ENCODE peak calls at places on chromosomes 6 and 20, in four cellular contexts. One of them, this sample, is unnamed.

GRCh38 chr6:22082278-22082677 is 214.6 kb downstream of the PRL start:
- DNase-seq in adrenal gland: peak; percentile 70
- DNase-seq in stimulated activated CD4-positive, alpha-beta T cell treated with anti-CD3 and anti-CD28 coated beads, Interleukin-12 subunit alpha, Interleukin-12 subunit beta, amount 100 ng/mL, for 4 hours: no peak
- DNase-seq in anterior cingulate cortex: no peak
- DNase-seq in this sample: no peak

GRCh38 chr6:41682497-41682961 is 44.3 kb downstream of the MDFI start:
- DNase-seq in stimulated activated CD4-positive, alpha-beta T cell treated with anti-CD3 and anti-CD28 coated beads, Interleukin-12 subunit alpha, Interleukin-12 subunit beta, amount 100 ng/mL, for 4 hours: peak; percentile 15
- DNase-seq in adrenal gland: peak; percentile 65
- DNase-seq in anterior cingulate cortex: no peak
- DNase-seq in this sample: no peak

GRCh38 chr6:1255646-1256365 is 56.1 kb upstream of the FOXQ1 start:
- DNase-seq in anterior cingulate cortex: no peak
- DNase-seq in stimulated activated CD4-positive, alpha-beta T cell treated with anti-CD3 and anti-CD28 coated beads, Interleukin-12 subunit alpha, Interleukin-12 subunit beta, amount 100 ng/mL, for 4 hours: no peak
- DNase-seq in adrenal gland: no peak
- DNase-seq in this sample: no peak

GRCh38 chr20:50992336-50992732 is 30.6 kb downstream of the KCNG1 start:
- DNase-seq in adrenal gland: no peak
- DNase-seq in stimulated activated CD4-positive, alpha-beta T cell treated with anti-CD3 and anti-CD28 coated beads, Interleukin-12 subunit alpha, Interleukin-12 subunit beta, amount 100 ng/mL, for 4 hours: no peak
- DNase-seq in anterior cingulate cortex: no peak
- DNase-seq in this sample: no peak

GRCh38 chr6:132300323-132300949 is 100.8 kb downstream of the MOXD1 start:
- DNase-seq in adrenal gland: peak; percentile 67
- DNase-seq in anterior cingulate cortex: no peak
- DNase-seq in stimulated activated CD4-positive, alpha-beta T cell treated with anti-CD3 and anti-CD28 coated beads, Interleukin-12 subunit alpha, Interleukin-12 subunit beta, amount 100 ng/mL, for 4 hours: no peak
- DNase-seq in this sample: no peak

GRCh38 chr6:1482381-1483166 is 93.2 kb downstream of the FOXF2 start:
- DNase-seq in stimulated activated CD4-positive, alpha-beta T cell treated with anti-CD3 and anti-CD28 coated beads, Interleukin-12 subunit alpha, Interleukin-12 subunit beta, amount 100 ng/mL, for 4 hours: no peak
- DNase-seq in adrenal gland: no peak
- DNase-seq in anterior cingulate cortex: no peak
- DNase-seq in this sample: peak; percentile 30

GRCh38 chr6:11615214-11615602 is 77.7 kb downstream of the TMEM170B start:
- DNase-seq in anterior cingulate cortex: no peak
- DNase-seq in stimulated activated CD4-positive, alpha-beta T cell treated with anti-CD3 and anti-CD28 coated beads, Interleukin-12 subunit alpha, Interleukin-12 subunit beta, amount 100 ng/mL, for 4 hours: no peak
- DNase-seq in adrenal gland: no peak
- DNase-seq in this sample: no peak

GRCh38 chr6:159042003-159042823 is 2.6 kb downstream of the TAGAP start:
- DNase-seq in anterior cingulate cortex: peak; percentile 34
- DNase-seq in adrenal gland: peak; percentile 77
- DNase-seq in stimulated activated CD4-positive, alpha-beta T cell treated with anti-CD3 and anti-CD28 coated beads, Interleukin-12 subunit alpha, Interleukin-12 subunit beta, amount 100 ng/mL, for 4 hours: peak; percentile 53
- DNase-seq in this sample: no peak

GRCh38 chr6:37459981-37460800 is 27.2 kb downstream of the CMTR1 start:
- DNase-seq in anterior cingulate cortex: no peak
- DNase-seq in adrenal gland: no peak
- DNase-seq in stimulated activated CD4-positive, alpha-beta T cell treated with anti-CD3 and anti-CD28 coated beads, Interleukin-12 subunit alpha, Interleukin-12 subunit beta, amount 100 ng/mL, for 4 hours: no peak
- DNase-seq in this sample: no peak

GRCh38 chr6:114718716-114719270 is 376.0 kb upstream of the HS3ST5 start:
- DNase-seq in anterior cingulate cortex: no peak
- DNase-seq in stimulated activated CD4-positive, alpha-beta T cell treated with anti-CD3 and anti-CD28 coated beads, Interleukin-12 subunit alpha, Interleukin-12 subunit beta, amount 100 ng/mL, for 4 hours: no peak
- DNase-seq in adrenal gland: no peak
- DNase-seq in this sample: no peak

GRCh38 chr6:41942045-41942851 is 640 bp upstream of the CCND3 start:
- DNase-seq in anterior cingulate cortex: no peak
- DNase-seq in adrenal gland: no peak
- DNase-seq in stimulated activated CD4-positive, alpha-beta T cell treated with anti-CD3 and anti-CD28 coated beads, Interleukin-12 subunit alpha, Interleukin-12 subunit beta, amount 100 ng/mL, for 4 hours: no peak
- DNase-seq in this sample: no peak

GRCh38 chr6:163404825-163405265 is 9.7 kb upstream of the QKI start:
- DNase-seq in adrenal gland: peak; percentile 73
- DNase-seq in anterior cingulate cortex: no peak
- DNase-seq in stimulated activated CD4-positive, alpha-beta T cell treated with anti-CD3 and anti-CD28 coated beads, Interleukin-12 subunit alpha, Interleukin-12 subunit beta, amount 100 ng/mL, for 4 hours: no peak
- DNase-seq in this sample: no peak

GRCh38 chr20:10565191-10565921 is 108.4 kb downstream of the JAG1 start:
- DNase-seq in adrenal gland: peak; percentile 21
- DNase-seq in anterior cingulate cortex: no peak
- DNase-seq in stimulated activated CD4-positive, alpha-beta T cell treated with anti-CD3 and anti-CD28 coated beads, Interleukin-12 subunit alpha, Interleukin-12 subunit beta, amount 100 ng/mL, for 4 hours: no peak
- DNase-seq in this sample: no peak

GRCh38 chr6:158381214-158381613 is 68.9 kb downstream of the TULP4 start:
- DNase-seq in stimulated activated CD4-positive, alpha-beta T cell treated with anti-CD3 and anti-CD28 coated beads, Interleukin-12 subunit alpha, Interleukin-12 subunit beta, amount 100 ng/mL, for 4 hours: no peak
- DNase-seq in anterior cingulate cortex: no peak
- DNase-seq in adrenal gland: no peak
- DNase-seq in this sample: no peak

GRCh38 chr6:111173946-111174345 is 86.6 kb downstream of the SLC16A10 start:
- DNase-seq in stimulated activated CD4-positive, alpha-beta T cell treated with anti-CD3 and anti-CD28 coated beads, Interleukin-12 subunit alpha, Interleukin-12 subunit beta, amount 100 ng/mL, for 4 hours: no peak
- DNase-seq in adrenal gland: no peak
- DNase-seq in anterior cingulate cortex: no peak
- DNase-seq in this sample: no peak

GRCh38 chr20:21564127-21564773 is 50.4 kb upstream of the NKX2-2 start:
- DNase-seq in adrenal gland: no peak
- DNase-seq in stimulated activated CD4-positive, alpha-beta T cell treated with anti-CD3 and anti-CD28 coated beads, Interleukin-12 subunit alpha, Interleukin-12 subunit beta, amount 100 ng/mL, for 4 hours: no peak
- DNase-seq in anterior cingulate cortex: peak; percentile 33
- DNase-seq in this sample: no peak

GRCh38 chr20:31953749-31954148 is 1.9 kb upstream of the PDRG1 start:
- DNase-seq in adrenal gland: no peak
- DNase-seq in anterior cingulate cortex: no peak
- DNase-seq in stimulated activated CD4-positive, alpha-beta T cell treated with anti-CD3 and anti-CD28 coated beads, Interleukin-12 subunit alpha, Interleukin-12 subunit beta, amount 100 ng/mL, for 4 hours: no peak
- DNase-seq in this sample: no peak

GRCh38 chr20:16107172-16107870 is 465.9 kb downstream of the KIF16B start:
- DNase-seq in anterior cingulate cortex: no peak
- DNase-seq in stimulated activated CD4-positive, alpha-beta T cell treated with anti-CD3 and anti-CD28 coated beads, Interleukin-12 subunit alpha, Interleukin-12 subunit beta, amount 100 ng/mL, for 4 hours: no peak
- DNase-seq in adrenal gland: no peak
- DNase-seq in this sample: no peak

GRCh38 chr6:43444601-43445000 is 10.7 kb downstream of the DLK2 start:
- DNase-seq in stimulated activated CD4-positive, alpha-beta T cell treated with anti-CD3 and anti-CD28 coated beads, Interleukin-12 subunit alpha, Interleukin-12 subunit beta, amount 100 ng/mL, for 4 hours: no peak
- DNase-seq in anterior cingulate cortex: peak; percentile 19
- DNase-seq in adrenal gland: no peak
- DNase-seq in this sample: no peak

GRCh38 chr6:1524040-1524480 is 85.7 kb upstream of the FOXC1 start:
- DNase-seq in stimulated activated CD4-positive, alpha-beta T cell treated with anti-CD3 and anti-CD28 coated beads, Interleukin-12 subunit alpha, Interleukin-12 subunit beta, amount 100 ng/mL, for 4 hours: peak; percentile 81
- DNase-seq in anterior cingulate cortex: peak; percentile 7
- DNase-seq in adrenal gland: peak; percentile 55
- DNase-seq in this sample: peak; percentile 28

GRCh38 chr6:125469915-125470314 is 168.1 kb upstream of the HDDC2 start:
- DNase-seq in stimulated activated CD4-positive, alpha-beta T cell treated with anti-CD3 and anti-CD28 coated beads, Interleukin-12 subunit alpha, Interleukin-12 subunit beta, amount 100 ng/mL, for 4 hours: no peak
- DNase-seq in anterior cingulate cortex: no peak
- DNase-seq in adrenal gland: no peak
- DNase-seq in this sample: no peak

GRCh38 chr6:119523546-119523945 is 174.0 kb upstream of the MAN1A1 start:
- DNase-seq in adrenal gland: no peak
- DNase-seq in anterior cingulate cortex: no peak
- DNase-seq in stimulated activated CD4-positive, alpha-beta T cell treated with anti-CD3 and anti-CD28 coated beads, Interleukin-12 subunit alpha, Interleukin-12 subunit beta, amount 100 ng/mL, for 4 hours: no peak
- DNase-seq in this sample: no peak

GRCh38 chr6:80932364-80932763 is 820.1 kb downstream of the TENT5A start:
- DNase-seq in anterior cingulate cortex: no peak
- DNase-seq in adrenal gland: no peak
- DNase-seq in stimulated activated CD4-positive, alpha-beta T cell treated with anti-CD3 and anti-CD28 coated beads, Interleukin-12 subunit alpha, Interleukin-12 subunit beta, amount 100 ng/mL, for 4 hours: no peak
- DNase-seq in this sample: no peak

GRCh38 chr6:5093231-5094015 is 8.3 kb downstream of the PPP1R3G start:
- DNase-seq in adrenal gland: peak; percentile 33
- DNase-seq in stimulated activated CD4-positive, alpha-beta T cell treated with anti-CD3 and anti-CD28 coated beads, Interleukin-12 subunit alpha, Interleukin-12 subunit beta, amount 100 ng/mL, for 4 hours: no peak
- DNase-seq in anterior cingulate cortex: no peak
- DNase-seq in this sample: no peak

GRCh38 chr6:137927777-137928218 is 60.7 kb downstream of the TNFAIP3 start:
- DNase-seq in stimulated activated CD4-positive, alpha-beta T cell treated with anti-CD3 and anti-CD28 coated beads, Interleukin-12 subunit alpha, Interleukin-12 subunit beta, amount 100 ng/mL, for 4 hours: peak; percentile 63
- DNase-seq in anterior cingulate cortex: peak; percentile 2
- DNase-seq in adrenal gland: no peak
- DNase-seq in this sample: no peak

GRCh38 chr6:25660512-25660911 is 8.5 kb downstream of the SCGN start:
- DNase-seq in adrenal gland: peak; percentile 64
- DNase-seq in stimulated activated CD4-positive, alpha-beta T cell treated with anti-CD3 and anti-CD28 coated beads, Interleukin-12 subunit alpha, Interleukin-12 subunit beta, amount 100 ng/mL, for 4 hours: peak; percentile 2
- DNase-seq in anterior cingulate cortex: no peak
- DNase-seq in this sample: no peak

GRCh38 chr6:110874880-110875547 is 429 bp downstream of the AMD1 start:
- DNase-seq in anterior cingulate cortex: no peak
- DNase-seq in adrenal gland: peak; percentile 64
- DNase-seq in stimulated activated CD4-positive, alpha-beta T cell treated with anti-CD3 and anti-CD28 coated beads, Interleukin-12 subunit alpha, Interleukin-12 subunit beta, amount 100 ng/mL, for 4 hours: peak; percentile 46
- DNase-seq in this sample: no peak

GRCh38 chr6:153790048-153790447 is 249.0 kb upstream of the OPRM1 start:
- DNase-seq in stimulated activated CD4-positive, alpha-beta T cell treated with anti-CD3 and anti-CD28 coated beads, Interleukin-12 subunit alpha, Interleukin-12 subunit beta, amount 100 ng/mL, for 4 hours: no peak
- DNase-seq in anterior cingulate cortex: no peak
- DNase-seq in adrenal gland: peak; percentile 1
- DNase-seq in this sample: no peak

GRCh38 chr20:62518911-62519310 is 43.1 kb upstream of the GATA5 start:
- DNase-seq in adrenal gland: no peak
- DNase-seq in anterior cingulate cortex: no peak
- DNase-seq in stimulated activated CD4-positive, alpha-beta T cell treated with anti-CD3 and anti-CD28 coated beads, Interleukin-12 subunit alpha, Interleukin-12 subunit beta, amount 100 ng/mL, for 4 hours: no peak
- DNase-seq in this sample: no peak

GRCh38 chr20:9397928-9398327 is 116.5 kb upstream of the LAMP5 start:
- DNase-seq in anterior cingulate cortex: no peak
- DNase-seq in adrenal gland: peak; percentile 30
- DNase-seq in stimulated activated CD4-positive, alpha-beta T cell treated with anti-CD3 and anti-CD28 coated beads, Interleukin-12 subunit alpha, Interleukin-12 subunit beta, amount 100 ng/mL, for 4 hours: no peak
- DNase-seq in this sample: no peak

GRCh38 chr6:168089186-168090063 is 10.4 kb upstream of the FRMD1 start:
- DNase-seq in adrenal gland: no peak
- DNase-seq in stimulated activated CD4-positive, alpha-beta T cell treated with anti-CD3 and anti-CD28 coated beads, Interleukin-12 subunit alpha, Interleukin-12 subunit beta, amount 100 ng/mL, for 4 hours: no peak
- DNase-seq in anterior cingulate cortex: no peak
- DNase-seq in this sample: no peak

GRCh38 chr20:63738687-63739128 is 868 bp upstream of the SLC2A4RG start:
- DNase-seq in adrenal gland: peak; percentile 84
- DNase-seq in anterior cingulate cortex: no peak
- DNase-seq in stimulated activated CD4-positive, alpha-beta T cell treated with anti-CD3 and anti-CD28 coated beads, Interleukin-12 subunit alpha, Interleukin-12 subunit beta, amount 100 ng/mL, for 4 hours: no peak
- DNase-seq in this sample: no peak

GRCh38 chr20:57957397-57958049 is 247.7 kb upstream of the PMEPA1 start:
- DNase-seq in anterior cingulate cortex: no peak
- DNase-seq in adrenal gland: no peak
- DNase-seq in stimulated activated CD4-positive, alpha-beta T cell treated with anti-CD3 and anti-CD28 coated beads, Interleukin-12 subunit alpha, Interleukin-12 subunit beta, amount 100 ng/mL, for 4 hours: no peak
- DNase-seq in this sample: no peak

GRCh38 chr6:150690681-150691080 is 91.0 kb downstream of the PLEKHG1 start:
- DNase-seq in anterior cingulate cortex: no peak
- DNase-seq in stimulated activated CD4-positive, alpha-beta T cell treated with anti-CD3 and anti-CD28 coated beads, Interleukin-12 subunit alpha, Interleukin-12 subunit beta, amount 100 ng/mL, for 4 hours: no peak
- DNase-seq in adrenal gland: no peak
- DNase-seq in this sample: no peak

GRCh38 chr6:52375780-52376556 is 14.0 kb downstream of the PAQR8 start:
- DNase-seq in stimulated activated CD4-positive, alpha-beta T cell treated with anti-CD3 and anti-CD28 coated beads, Interleukin-12 subunit alpha, Interleukin-12 subunit beta, amount 100 ng/mL, for 4 hours: no peak
- DNase-seq in adrenal gland: no peak
- DNase-seq in anterior cingulate cortex: no peak
- DNase-seq in this sample: no peak